ENCODE peak calls at places on chromosomes 11 and 22, in four cellular contexts. B is astrocyte; W is MM.1S; D is CD8-positive, alpha-beta T cell. T is an unnamed sample.

GRCh38 chr22:26892401-26893033 is 235.1 kb downstream of the MIAT start:
- DNase-seq in B (no peak), W (no peak), D (no peak), T (no peak)

GRCh38 chr11:98625526-98625925 is 395.2 kb upstream of the CNTN5 start:
- DNase-seq in B (no peak), W (no peak), D (no peak), T (no peak)

GRCh38 chr11:45859661-45860140 is 12.4 kb downstream of the CRY2 start:
- DNase-seq in B (peak), W (no peak), D (no peak), T (no peak)

GRCh38 chr11:83166193-83166866 is 9.4 kb downstream of the PCF11 start:
- DNase-seq in B (no peak), W (no peak), D (no peak), T (no peak)

GRCh38 chr11:69497221-69497787 is 15.8 kb downstream of the LINC01488 start:
- DNase-seq in B (peak), W (no peak), D (no peak), T (peak)

GRCh38 chr22:35552186-35552842 is 11.7 kb downstream of the RASD2 start:
- DNase-seq in B (no peak), W (peak), D (peak), T (peak)

GRCh38 chr11:93089474-93090102 is 108.2 kb downstream of the SLC36A4 start:
- DNase-seq in B (peak), W (peak), D (no peak), T (no peak)

GRCh38 chr11:119533931-119534694 is 111.1 kb upstream of the THY1 start:
- DNase-seq in B (peak), W (peak), D (peak), T (peak)

GRCh38 chr11:125123947-125124633 is 12.7 kb upstream of the TMEM218 start:
- DNase-seq in B (peak), W (peak), D (peak), T (no peak)

GRCh38 chr22:44403930-44404329 is 91.2 kb upstream of the SHISAL1 start:
- DNase-seq in B (no peak), W (no peak), D (no peak), T (no peak)

GRCh38 chr22:25136953-25137576 is 62.6 kb upstream of the CRYBB3 start:
- DNase-seq in B (no peak), W (no peak), D (no peak), T (no peak)

GRCh38 chr11:8679006-8679405 is 3.5 kb downstream of the TRIM66 start:
- DNase-seq in B (no peak), W (no peak), D (no peak), T (no peak)

GRCh38 chr11:47599821-47600377 is 5.7 kb upstream of the C1QTNF4 start:
- DNase-seq in B (no peak), W (no peak), D (no peak), T (no peak)

GRCh38 chr11:109106201-109106906 is 315.6 kb upstream of the C11orf87 start:
- DNase-seq in B (no peak), W (no peak), D (no peak), T (no peak)

GRCh38 chr11:71447791-71448256 is 369 bp downstream of the DHCR7 start:
- DNase-seq in B (no peak), W (peak), D (peak), T (peak)

GRCh38 chr11:75583710-75584658 is 21.9 kb downstream of the SERPINH1 start:
- DNase-seq in B (peak), W (no peak), D (no peak), T (peak)

GRCh38 chr22:47625531-47626427 is 863.3 kb downstream of the TBC1D22A start:
- DNase-seq in B (no peak), W (no peak), D (no peak), T (no peak)

GRCh38 chr11:119316017-119316728 is 757 bp downstream of the MCAM start:
- DNase-seq in B (no peak), W (no peak), D (no peak), T (no peak)

GRCh38 chr11:117071344-117071787 is 26.9 kb downstream of the SIK3 start:
- DNase-seq in B (no peak), W (no peak), D (no peak), T (no peak)

GRCh38 chr22:41152902-41153301 is 52.2 kb upstream of the L3MBTL2 start:
- DNase-seq in B (no peak), W (no peak), D (no peak), T (no peak)

GRCh38 chr11:11989774-11990744 is 18.4 kb downstream of the DKK3 start:
- DNase-seq in B (no peak), W (no peak), D (no peak), T (no peak)

GRCh38 chr11:45097721-45098493 is 48.5 kb upstream of the PRDM11 start:
- DNase-seq in B (peak), W (peak), D (peak), T (peak)

GRCh38 chr22:49929553-49929979 is 11.1 kb downstream of the CRELD2 start:
- DNase-seq in B (no peak), W (peak), D (peak), T (peak)

GRCh38 chr22:37267128-37267587 is 15.2 kb upstream of the CYTH4 start:
- DNase-seq in B (no peak), W (peak), D (peak), T (peak)

GRCh38 chr11:65429724-65430405 is 7.3 kb downstream of the NEAT1 start:
- DNase-seq in B (peak), W (peak), D (peak), T (no peak)

GRCh38 chr11:105588001-105588400 is 21.9 kb upstream of the GRIA4 start:
- DNase-seq in B (peak), W (no peak), D (no peak), T (no peak)

GRCh38 chr11:64216879-64217278 is 9.1 kb downstream of the TRPT1 start:
- DNase-seq in B (no peak), W (no peak), D (no peak), T (no peak)

GRCh38 chr11:107468596-107468995 is 11.0 kb upstream of the CWF19L2 start:
- DNase-seq in B (no peak), W (no peak), D (no peak), T (no peak)

GRCh38 chr11:926341-926916 is 759 bp downstream of the AP2A2 start:
- DNase-seq in B (peak), W (no peak), D (no peak), T (no peak)

GRCh38 chr11:71096751-71097388 is 155.5 kb downstream of the SHANK2 start:
- DNase-seq in B (no peak), W (no peak), D (no peak), T (no peak)

GRCh38 chr22:47918276-47918928 is 1156.0 kb downstream of the TBC1D22A start:
- DNase-seq in B (no peak), W (peak), D (peak), T (no peak)

DNA sequence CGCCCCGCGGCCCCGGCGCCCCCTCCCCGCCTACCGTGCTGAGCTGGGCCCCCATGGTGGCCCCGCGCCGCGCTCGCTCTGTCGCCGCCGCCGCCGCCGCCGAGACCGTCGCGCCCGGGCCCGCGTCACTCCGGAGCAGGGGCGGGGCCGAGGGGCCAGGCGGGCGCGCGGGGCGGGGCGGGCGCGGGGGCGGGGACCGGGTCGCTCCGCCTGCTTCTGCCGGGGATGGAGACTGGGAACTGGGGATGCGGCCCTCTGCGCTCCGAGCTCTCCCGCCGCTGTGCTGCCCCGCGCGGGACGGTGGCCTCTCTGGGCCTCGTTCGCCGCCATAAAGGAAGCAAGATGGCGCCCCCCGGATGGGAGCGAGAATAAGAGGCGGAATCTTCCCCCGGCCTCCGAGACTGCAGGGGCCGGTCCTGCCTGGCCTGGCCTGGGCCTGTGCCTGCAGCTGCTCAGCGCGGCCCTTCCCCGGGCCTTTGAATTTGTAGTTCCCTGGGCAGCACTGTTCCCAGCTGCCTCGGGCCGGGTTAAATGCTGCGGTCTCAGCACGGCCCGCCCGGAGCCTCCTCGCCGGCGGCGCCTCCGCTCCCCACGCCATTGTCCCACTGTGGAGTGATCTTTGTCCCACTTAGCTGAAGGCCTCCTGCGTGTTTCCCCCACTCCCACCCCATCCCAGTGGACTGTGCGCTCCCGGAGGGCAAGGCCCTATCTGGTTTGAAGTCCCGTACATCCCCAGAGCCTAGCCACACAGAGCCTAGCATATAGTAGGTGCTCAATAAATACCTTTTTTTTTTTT is at the start of gene CYB5R3:
- DNase-seq in B (peak), W (peak), D (peak), T (peak)
- TF ChIP-seq CTCF in B (no peak), W (no peak), D (no peak), T (no peak)

GRCh38 chr11:62245271-62245753 is 3.3 kb downstream of the SCGB1D2 start:
- DNase-seq in B (peak), W (no peak), D (no peak), T (peak)
- TF ChIP-seq CTCF in B (no peak), W (peak), D (no peak), T (peak)

GRCh38 chr11:84526250-84526649 is 1100.9 kb downstream of the DLG2 start:
- DNase-seq in B (no peak), W (peak), D (no peak), T (no peak)

GRCh38 chr11:84518601-84519183 is 1108.5 kb downstream of the DLG2 start:
- DNase-seq in B (no peak), W (no peak), D (no peak), T (no peak)

GRCh38 chr11:84522331-84522730 is 1104.8 kb downstream of the DLG2 start:
- DNase-seq in B (peak), W (no peak), D (no peak), T (no peak)

GRCh38 chr11:84524422-84525051 is 1102.6 kb downstream of the DLG2 start:
- DNase-seq in B (peak), W (peak), D (no peak), T (no peak)
- TF ChIP-seq CTCF in B (peak), W (peak), D (no peak), T (peak)

DNA sequence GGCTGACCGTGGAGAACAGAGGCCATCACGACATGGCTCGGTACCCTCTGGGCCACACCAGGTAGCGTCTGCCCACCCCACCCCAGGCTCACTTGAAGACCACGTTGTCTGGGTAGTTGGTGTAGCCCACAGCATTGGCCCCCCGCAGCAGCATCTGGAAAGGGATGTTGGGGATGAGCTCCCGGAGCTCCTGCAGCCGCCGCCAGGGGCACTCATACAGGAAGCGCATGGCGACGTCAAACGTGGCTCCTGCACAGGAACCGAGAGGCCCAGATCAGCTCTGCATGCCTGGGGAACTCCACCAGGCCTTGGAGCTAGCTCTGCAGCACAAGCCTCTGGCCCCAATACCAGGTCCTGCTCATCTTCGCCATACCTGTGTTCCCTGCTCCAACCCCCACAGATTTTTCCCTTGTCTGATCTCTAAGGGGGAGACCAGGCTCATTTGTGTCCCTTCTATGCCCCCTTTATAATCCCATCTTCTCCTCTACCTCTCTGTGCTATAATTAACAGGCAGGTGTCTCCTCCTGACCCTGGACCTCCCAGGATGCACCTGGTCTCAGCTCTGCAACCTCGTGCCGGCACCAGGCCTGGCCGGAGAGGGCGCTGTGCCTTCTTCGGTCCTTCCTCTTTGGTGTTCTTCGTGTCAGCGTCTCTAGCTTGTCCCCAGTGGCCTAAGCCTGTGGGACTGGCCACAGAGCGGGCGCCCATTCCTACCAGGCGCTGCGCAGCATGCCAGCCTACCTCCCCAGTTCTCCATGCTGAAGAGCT is 5.0 kb upstream of the LRFN4 start:
- DNase-seq in B (no peak), W (peak), D (no peak), T (no peak)
- TF ChIP-seq CTCF in B (no peak), W (peak), D (no peak), T (peak)

T was measured in neural crest cell.